ENCODE peak calls at places on chromosome 13, in seven cellular contexts. One of them, this sample, is unnamed.

GRCh38 chr13:112961457-112962369 is 7.3 kb upstream of the MCF2L start:
- DNase-seq in adrenal gland: no peak
- DNase-seq in WERI-Rb-1: no peak
- DNase-seq in SJSA1: no peak
- DNase-seq in uterus: no peak
- DNase-seq in heart right ventricle: no peak
- DNase-seq in AG04450: no peak
- DNase-seq in this sample: no peak

GRCh38 chr13:44667950-44668349 is 91.8 kb upstream of the TSC22D1 start:
- DNase-seq in uterus: no peak
- DNase-seq in SJSA1: no peak
- DNase-seq in WERI-Rb-1: no peak
- DNase-seq in heart right ventricle: no peak
- DNase-seq in adrenal gland: no peak
- DNase-seq in AG04450: no peak
- DNase-seq in this sample: no peak

GRCh38 chr13:67549331-67549730 is 319.2 kb upstream of the PCDH9 start:
- DNase-seq in SJSA1: no peak
- DNase-seq in adrenal gland: no peak
- DNase-seq in WERI-Rb-1: no peak
- DNase-seq in heart right ventricle: no peak
- DNase-seq in uterus: no peak
- DNase-seq in AG04450: peak; percentile 60
- DNase-seq in this sample: no peak

GRCh38 chr13:28466151-28466550 is 28.8 kb downstream of the FLT1 start:
- DNase-seq in heart right ventricle: no peak
- DNase-seq in AG04450: no peak
- DNase-seq in WERI-Rb-1: no peak
- DNase-seq in uterus: no peak
- DNase-seq in adrenal gland: no peak
- DNase-seq in SJSA1: no peak
- DNase-seq in this sample: no peak

GRCh38 chr13:41995946-41996345 is 35.0 kb upstream of the VWA8 start:
- DNase-seq in WERI-Rb-1: no peak
- DNase-seq in uterus: no peak
- DNase-seq in SJSA1: no peak
- DNase-seq in heart right ventricle: no peak
- DNase-seq in adrenal gland: no peak
- DNase-seq in AG04450: no peak
- DNase-seq in this sample: no peak

GRCh38 chr13:35618565-35619083 is 142.1 kb upstream of the MAB21L1 start:
- DNase-seq in heart right ventricle: no peak
- DNase-seq in uterus: no peak
- DNase-seq in AG04450: no peak
- DNase-seq in adrenal gland: no peak
- DNase-seq in SJSA1: no peak
- DNase-seq in WERI-Rb-1: no peak
- DNase-seq in this sample: no peak

GRCh38 chr13:36758345-36758744 is 60.7 kb upstream of the RFXAP start:
- DNase-seq in adrenal gland: no peak
- DNase-seq in WERI-Rb-1: no peak
- DNase-seq in heart right ventricle: no peak
- DNase-seq in uterus: no peak
- DNase-seq in SJSA1: no peak
- DNase-seq in AG04450: no peak
- DNase-seq in this sample: peak; percentile 58

GRCh38 chr13:74251778-74252519 is 117.7 kb upstream of the KLF12 start:
- DNase-seq in WERI-Rb-1: no peak
- DNase-seq in heart right ventricle: no peak
- DNase-seq in adrenal gland: no peak
- DNase-seq in uterus: no peak
- DNase-seq in AG04450: no peak
- DNase-seq in SJSA1: no peak
- DNase-seq in this sample: no peak

GRCh38 chr13:111325941-111326620 is 5.6 kb downstream of the TEX29 start:
- DNase-seq in AG04450: no peak
- DNase-seq in adrenal gland: no peak
- DNase-seq in heart right ventricle: no peak
- DNase-seq in WERI-Rb-1: no peak
- DNase-seq in uterus: no peak
- DNase-seq in SJSA1: peak; percentile 60
- DNase-seq in this sample: no peak

GRCh38 chr13:99619207-99619606 is 117.9 kb downstream of the TM9SF2 start:
- DNase-seq in SJSA1: peak; percentile 46
- DNase-seq in heart right ventricle: no peak
- DNase-seq in uterus: no peak
- DNase-seq in AG04450: no peak
- DNase-seq in WERI-Rb-1: no peak
- DNase-seq in adrenal gland: no peak
- DNase-seq in this sample: no peak

GRCh38 chr13:113855931-113856715 is 7.8 kb downstream of the GAS6 start:
- DNase-seq in uterus: no peak
- DNase-seq in WERI-Rb-1: no peak
- DNase-seq in AG04450: no peak
- DNase-seq in heart right ventricle: no peak
- DNase-seq in adrenal gland: no peak
- DNase-seq in SJSA1: no peak
- DNase-seq in this sample: no peak

GRCh38 chr13:97834255-97834654 is 119.2 kb upstream of the IPO5 start:
- DNase-seq in uterus: no peak
- DNase-seq in heart right ventricle: no peak
- DNase-seq in AG04450: no peak
- DNase-seq in WERI-Rb-1: no peak
- DNase-seq in SJSA1: no peak
- DNase-seq in adrenal gland: no peak
- DNase-seq in this sample: no peak

GRCh38 chr13:26412961-26413716 is 144.3 kb upstream of the WASF3 start:
- DNase-seq in uterus: no peak
- DNase-seq in SJSA1: no peak
- DNase-seq in adrenal gland: no peak
- DNase-seq in heart right ventricle: no peak
- DNase-seq in AG04450: no peak
- DNase-seq in WERI-Rb-1: no peak
- DNase-seq in this sample: no peak

GRCh38 chr13:99380921-99381645 is 73.9 kb upstream of the GPR183 start:
- DNase-seq in AG04450: no peak
- DNase-seq in WERI-Rb-1: no peak
- DNase-seq in SJSA1: peak; percentile 67
- DNase-seq in heart right ventricle: no peak
- DNase-seq in uterus: no peak
- DNase-seq in adrenal gland: no peak
- DNase-seq in this sample: no peak

GRCh38 chr13:35499131-35500051 is 22.9 kb upstream of the MAB21L1 start:
- DNase-seq in AG04450: no peak
- DNase-seq in heart right ventricle: no peak
- DNase-seq in uterus: no peak
- DNase-seq in SJSA1: no peak
- DNase-seq in WERI-Rb-1: no peak
- DNase-seq in adrenal gland: no peak
- DNase-seq in this sample: no peak

GRCh38 chr13:110965038-110965754 is 50.3 kb upstream of the ANKRD10 start:
- DNase-seq in WERI-Rb-1: no peak
- DNase-seq in adrenal gland: no peak
- DNase-seq in heart right ventricle: no peak
- DNase-seq in AG04450: no peak
- DNase-seq in uterus: no peak
- DNase-seq in SJSA1: peak; percentile 88
- DNase-seq in this sample: no peak

GRCh38 chr13:112104873-112105234 is 37.9 kb downstream of the SOX1 start:
- DNase-seq in uterus: no peak
- DNase-seq in adrenal gland: no peak
- DNase-seq in heart right ventricle: no peak
- DNase-seq in SJSA1: peak; percentile 40
- DNase-seq in WERI-Rb-1: no peak
- DNase-seq in AG04450: no peak
- DNase-seq in this sample: no peak

GRCh38 chr13:91576590-91576989 is 178.2 kb downstream of the GPC5 start:
- DNase-seq in SJSA1: no peak
- DNase-seq in heart right ventricle: no peak
- DNase-seq in adrenal gland: no peak
- DNase-seq in WERI-Rb-1: peak; percentile 51
- DNase-seq in AG04450: no peak
- DNase-seq in uterus: no peak
- DNase-seq in this sample: no peak

GRCh38 chr13:70310720-70311119 is 202.5 kb upstream of the KLHL1 start:
- DNase-seq in SJSA1: no peak
- DNase-seq in adrenal gland: no peak
- DNase-seq in AG04450: no peak
- DNase-seq in heart right ventricle: no peak
- DNase-seq in uterus: no peak
- DNase-seq in WERI-Rb-1: peak; percentile 25
- DNase-seq in this sample: no peak

GRCh38 chr13:82571653-82572052 is 1310.6 kb downstream of the SLITRK1 start:
- DNase-seq in SJSA1: no peak
- DNase-seq in adrenal gland: no peak
- DNase-seq in WERI-Rb-1: no peak
- DNase-seq in uterus: no peak
- DNase-seq in heart right ventricle: no peak
- DNase-seq in AG04450: no peak
- DNase-seq in this sample: no peak

GRCh38 chr13:82565191-82565590 is 1317.1 kb downstream of the SLITRK1 start:
- DNase-seq in adrenal gland: no peak
- DNase-seq in AG04450: no peak
- DNase-seq in SJSA1: no peak
- DNase-seq in uterus: no peak
- DNase-seq in heart right ventricle: no peak
- DNase-seq in WERI-Rb-1: no peak
- DNase-seq in this sample: no peak

GRCh38 chr13:82560889-82561288 is 1321.4 kb downstream of the SLITRK1 start:
- DNase-seq in AG04450: no peak
- DNase-seq in adrenal gland: no peak
- DNase-seq in WERI-Rb-1: no peak
- DNase-seq in heart right ventricle: no peak
- DNase-seq in SJSA1: no peak
- DNase-seq in uterus: no peak
- DNase-seq in this sample: no peak

GRCh38 chr13:82569581-82569980 is 1312.7 kb downstream of the SLITRK1 start:
- DNase-seq in WERI-Rb-1: no peak
- DNase-seq in adrenal gland: no peak
- DNase-seq in uterus: no peak
- DNase-seq in heart right ventricle: no peak
- DNase-seq in SJSA1: no peak
- DNase-seq in AG04450: no peak
- DNase-seq in this sample: no peak

DNA sequence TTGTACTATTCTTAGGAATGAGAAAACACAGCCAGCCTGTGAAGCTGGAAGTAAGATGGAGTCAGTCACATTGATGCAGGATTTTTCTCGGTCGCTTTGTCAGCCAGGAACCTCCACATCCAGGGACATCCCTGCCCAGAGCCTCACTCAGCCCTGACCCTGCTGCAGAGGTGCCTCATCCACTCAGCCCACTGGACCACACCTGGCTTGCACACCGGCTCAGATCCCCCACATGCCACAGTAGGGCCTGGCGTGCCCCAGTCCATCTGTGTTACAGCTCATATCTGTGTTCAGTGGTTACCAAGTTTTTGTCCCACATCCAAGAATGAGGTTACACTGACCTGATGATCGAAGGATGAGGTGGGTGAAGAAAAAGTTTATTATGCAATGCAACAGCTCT is 1315.4 kb downstream of the SLITRK1 start:
- DNase-seq in adrenal gland: no peak
- DNase-seq in heart right ventricle: no peak
- DNase-seq in uterus: no peak
- DNase-seq in AG04450: no peak
- DNase-seq in WERI-Rb-1: no peak
- DNase-seq in SJSA1: no peak
- DNase-seq in this sample: no peak
- H3K27ac ChIP-seq in adrenal gland: no peak overlapping the region
- H3K27ac ChIP-seq in heart right ventricle: no peak overlapping the region
- H3K27ac ChIP-seq in uterus: no peak overlapping the region
- H3K27ac ChIP-seq in AG04450: no peak overlapping the region
- H3K27ac ChIP-seq in WERI-Rb-1: no peak overlapping the region
- H3K27ac ChIP-seq in SJSA1: no peak overlapping the region
- H3K27ac ChIP-seq in this sample: no peak overlapping the region

GRCh38 chr13:71864094-71864980 is 2.7 kb downstream of the DACH1 start:
- DNase-seq in SJSA1: no peak
- DNase-seq in uterus: peak; percentile 49
- DNase-seq in WERI-Rb-1: peak; percentile 77
- DNase-seq in adrenal gland: peak; percentile 57
- DNase-seq in heart right ventricle: peak; percentile 65
- DNase-seq in AG04450: no peak
- DNase-seq in this sample: peak; percentile 59

GRCh38 chr13:71866173-71867091 is 572 bp downstream of the DACH1 start:
- DNase-seq in adrenal gland: peak; percentile 27
- DNase-seq in heart right ventricle: peak; percentile 31
- DNase-seq in SJSA1: no peak
- DNase-seq in uterus: peak; percentile 12
- DNase-seq in AG04450: no peak
- DNase-seq in WERI-Rb-1: peak; percentile 33
- DNase-seq in this sample: no peak

GRCh38 chr13:71867101-71867814 is at the start of gene DACH1:
- DNase-seq in WERI-Rb-1: peak; percentile 70
- DNase-seq in AG04450: no peak
- DNase-seq in uterus: peak; percentile 41
- DNase-seq in heart right ventricle: peak; percentile 53
- DNase-seq in adrenal gland: peak; percentile 64
- DNase-seq in SJSA1: peak; percentile 43
- DNase-seq in this sample: peak; percentile 57

GRCh38 chr13:71864981-71865857 is 1.8 kb downstream of the DACH1 start:
- DNase-seq in adrenal gland: peak; percentile 22
- DNase-seq in SJSA1: peak; percentile 35
- DNase-seq in AG04450: no peak
- DNase-seq in WERI-Rb-1: peak; percentile 46
- DNase-seq in heart right ventricle: peak; percentile 54
- DNase-seq in uterus: peak; percentile 14
- DNase-seq in this sample: peak; percentile 32

GRCh38 chr13:71865858-71866172 is 1.2 kb downstream of the DACH1 start:
- DNase-seq in adrenal gland: peak; percentile 24
- DNase-seq in heart right ventricle: no peak
- DNase-seq in AG04450: no peak
- DNase-seq in WERI-Rb-1: peak; percentile 25
- DNase-seq in SJSA1: no peak
- DNase-seq in uterus: peak; percentile 12
- DNase-seq in this sample: no peak
- H3K4me3 ChIP-seq in adrenal gland: no peak overlapping the region
- H3K4me3 ChIP-seq in heart right ventricle: peak overlapping the region; percentile 85
- H3K4me3 ChIP-seq in AG04450: peak overlapping the region; percentile 43
- H3K4me3 ChIP-seq in WERI-Rb-1: peak overlapping the region; percentile 89
- H3K4me3 ChIP-seq in SJSA1: no peak overlapping the region
- H3K4me3 ChIP-seq in uterus: peak overlapping the region; percentile 45
- H3K4me3 ChIP-seq in this sample: peak overlapping the region; percentile 84

GRCh38 chr13:39770514-39770913 is 115.1 kb downstream of the COG6 start:
- DNase-seq in uterus: no peak
- DNase-seq in AG04450: no peak
- DNase-seq in WERI-Rb-1: no peak
- DNase-seq in SJSA1: no peak
- DNase-seq in heart right ventricle: no peak
- DNase-seq in adrenal gland: no peak
- DNase-seq in this sample: no peak
- H3K27ac ChIP-seq in uterus: no peak overlapping the region
- H3K27ac ChIP-seq in AG04450: no peak overlapping the region
- H3K27ac ChIP-seq in WERI-Rb-1: no peak overlapping the region
- H3K27ac ChIP-seq in SJSA1: no peak overlapping the region
- H3K27ac ChIP-seq in heart right ventricle: no peak overlapping the region
- H3K27ac ChIP-seq in adrenal gland: no peak overlapping the region
- H3K27ac ChIP-seq in this sample: no peak overlapping the region

DNA sequence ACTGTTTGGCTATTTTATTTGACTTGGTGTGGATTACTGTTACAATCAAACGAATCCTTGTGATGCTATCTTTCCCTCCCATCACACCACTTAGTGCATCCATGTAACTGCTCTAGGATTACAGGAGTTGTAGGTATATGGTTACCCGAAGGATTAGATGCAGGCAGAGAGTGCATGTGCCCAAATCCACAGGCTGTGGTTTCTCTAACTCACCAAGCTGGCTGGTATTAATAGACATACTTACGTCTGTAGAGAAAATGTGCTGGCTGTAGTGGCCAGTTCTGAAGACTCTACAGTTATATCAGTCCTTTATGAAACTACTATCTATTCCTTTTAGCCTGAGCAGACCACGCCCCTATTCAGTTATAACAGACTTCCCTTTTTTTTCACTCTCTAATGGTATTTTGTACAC is 1.1 kb upstream of the HMGB1 start:
- DNase-seq in heart right ventricle: no peak
- DNase-seq in uterus: no peak
- DNase-seq in WERI-Rb-1: peak; percentile 17
- DNase-seq in SJSA1: no peak
- DNase-seq in adrenal gland: no peak
- DNase-seq in AG04450: no peak
- DNase-seq in this sample: no peak
- H3K4me3 ChIP-seq in heart right ventricle: no peak overlapping the region
- H3K4me3 ChIP-seq in uterus: no peak overlapping the region
- H3K4me3 ChIP-seq in WERI-Rb-1: peak overlapping the region; percentile 50
- H3K4me3 ChIP-seq in SJSA1: no peak overlapping the region
- H3K4me3 ChIP-seq in adrenal gland: no peak overlapping the region
- H3K4me3 ChIP-seq in AG04450: no peak overlapping the region
- H3K4me3 ChIP-seq in this sample: no peak overlapping the region

This sample was measured in lung.